ENCODE peak calls at places on chromosomes 11 and 22, in ten cellular contexts. V is right atrium auricular region, S is fibroblast of lung, F is tibial nerve, N is dorsolateral prefrontal cortex, T is aorta, P is lower lobe of right lung, G is body of pancreas, A is GM23248, J is left ventricle myocardium inferior. K is an unnamed sample.

GRCh38 chr11:57982763-57983162 is 40.9 kb upstream of the OR9Q1 start:
- DNase-seq in V (no peak), S (no peak), F (no peak), N (no peak), T (no peak), P (no peak), G (no peak), A (no peak), J (no peak), K (no peak)

GRCh38 chr11:91795139-91795887 is 429.3 kb upstream of the FAT3 start:
- DNase-seq in V (no peak), S (peak; percentile 61), F (no peak), N (no peak), T (no peak), P (no peak), G (no peak), A (no peak), J (no peak), K (no peak)

GRCh38 chr22:41648431-41648830 is 27.3 kb downstream of the XRCC6 start:
- DNase-seq in V (no peak), S (no peak), F (no peak), N (no peak), T (no peak), P (no peak), G (no peak), A (no peak), J (no peak), K (no peak)

GRCh38 chr11:62127941-62128770 is 4.3 kb downstream of the INCENP start:
- DNase-seq in V (no peak), S (no peak), F (no peak), N (no peak), T (peak; percentile 67), P (no peak), G (no peak), A (no peak), J (no peak), K (no peak)

GRCh38 chr22:20080776-20081654 is 974 bp downstream of the DGCR8 start:
- DNase-seq in V (no peak), S (peak; percentile 57), F (no peak), N (peak; percentile 46), T (peak; percentile 79), P (peak; percentile 51), G (peak; percentile 51), A (peak; percentile 90), J (no peak), K (peak; percentile 80)

GRCh38 chr22:38310518-38311330 is 6.5 kb downstream of the CSNK1E start:
- DNase-seq in V (peak; percentile 63), S (no peak), F (no peak), N (no peak), T (no peak), P (no peak), G (no peak), A (peak; percentile 57), J (no peak), K (peak; percentile 80)

GRCh38 chr11:113153847-113154246 is 160.5 kb upstream of the TTC12 start:
- DNase-seq in V (no peak), S (no peak), F (no peak), N (no peak), T (no peak), P (no peak), G (no peak), A (no peak), J (no peak), K (no peak)

GRCh38 chr11:116173506-116173905 is 599.3 kb downstream of the BUD13 start:
- DNase-seq in V (no peak), S (no peak), F (no peak), N (no peak), T (no peak), P (no peak), G (no peak), A (no peak), J (no peak), K (no peak)

GRCh38 chr11:69459848-69460539 is 21.5 kb upstream of the LINC01488 start:
- DNase-seq in V (no peak), S (no peak), F (no peak), N (no peak), T (no peak), P (peak; percentile 12), G (no peak), A (no peak), J (no peak), K (peak; percentile 11)

GRCh38 chr11:69453151-69453550 is 28.3 kb upstream of the LINC01488 start:
- DNase-seq in V (no peak), S (no peak), F (no peak), N (no peak), T (no peak), P (peak; percentile 23), G (no peak), A (no peak), J (no peak), K (peak; percentile 6)

GRCh38 chr11:69455969-69456368 is 25.5 kb upstream of the LINC01488 start:
- DNase-seq in V (no peak), S (no peak), F (no peak), N (no peak), T (no peak), P (peak; percentile 14), G (no peak), A (no peak), J (no peak), K (peak; percentile 28)

GRCh38 chr11:69454018-69454417 is 27.4 kb upstream of the LINC01488 start:
- DNase-seq in V (no peak), S (no peak), F (no peak), N (no peak), T (no peak), P (no peak), G (no peak), A (no peak), J (no peak), K (no peak)

GRCh38 chr11:69456712-69457111 is 24.8 kb upstream of the LINC01488 start:
- DNase-seq in V (no peak), S (no peak), F (no peak), N (no peak), T (no peak), P (peak; percentile 14), G (no peak), A (no peak), J (no peak), K (no peak)
- H3K4me3 ChIP-seq in V (no peak overlapping the region), S (no peak overlapping the region), F (no peak overlapping the region), N (no peak overlapping the region), T (no peak overlapping the region), P (no peak overlapping the region), G (no peak overlapping the region), A (no peak overlapping the region), J (no peak overlapping the region), K (no peak overlapping the region)

DNA sequence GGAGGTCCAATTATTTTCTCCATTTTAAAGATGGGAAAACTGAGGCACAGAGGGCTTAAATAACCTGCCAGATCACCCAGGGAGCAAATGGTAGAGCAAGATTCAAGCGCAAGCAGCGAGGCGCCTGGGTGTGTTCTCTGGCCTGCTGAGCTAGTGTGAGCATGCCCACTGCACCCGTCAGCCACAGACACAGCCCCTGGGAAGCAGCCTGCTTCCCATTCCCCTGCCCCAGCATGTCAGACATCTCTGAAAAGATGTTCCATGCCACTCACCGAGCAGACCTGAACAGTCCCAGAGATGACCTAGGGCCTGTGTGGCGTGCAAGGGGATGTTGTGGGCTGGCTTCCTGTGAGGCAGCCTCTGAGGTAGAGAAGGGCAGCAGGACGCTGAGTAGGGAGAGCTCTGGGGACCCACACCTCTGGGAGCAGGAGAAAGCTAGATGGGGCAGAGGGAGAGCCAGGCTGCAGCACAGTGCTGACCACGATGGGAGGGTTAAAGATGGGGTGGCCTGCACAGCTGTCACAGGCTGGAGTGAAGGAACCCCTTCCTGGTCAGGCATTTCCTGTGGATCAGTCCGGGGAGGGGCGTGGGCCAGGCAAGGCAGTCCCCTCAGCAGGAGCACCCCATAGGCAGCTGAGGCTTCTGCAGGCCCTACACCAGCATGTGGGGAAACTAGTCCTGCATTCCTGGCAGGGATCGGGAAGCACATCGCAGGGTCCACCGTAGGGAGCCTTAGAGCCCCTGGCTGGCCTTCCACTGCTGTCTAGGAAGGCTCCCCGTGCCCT is 101.4 kb downstream of the GALNT18 start:
- DNase-seq in V (no peak), S (no peak), F (no peak), N (no peak), T (no peak), P (no peak), G (no peak), A (no peak), J (no peak), K (no peak)
- H3K27ac ChIP-seq in V (no peak overlapping the region), S (no peak overlapping the region), F (no peak overlapping the region), N (no peak overlapping the region), T (no peak overlapping the region), P (no peak overlapping the region), G (no peak overlapping the region), A (no peak overlapping the region), J (no peak overlapping the region), K (no peak overlapping the region)

GRCh38 chr11:134052395-134052987 is 16.4 kb upstream of the JAM3 start:
- DNase-seq in V (no peak), S (no peak), F (no peak), N (no peak), T (peak; percentile 50), P (no peak), G (no peak), A (peak; percentile 26), J (no peak), K (no peak)

GRCh38 chr11:134048028-134048427 is 20.8 kb upstream of the JAM3 start:
- DNase-seq in V (no peak), S (no peak), F (no peak), N (peak; percentile 44), T (peak; percentile 21), P (no peak), G (no peak), A (peak; percentile 57), J (no peak), K (no peak)

GRCh38 chr11:134049303-134049702 is 19.6 kb upstream of the JAM3 start:
- DNase-seq in V (no peak), S (no peak), F (no peak), N (peak; percentile 13), T (peak; percentile 47), P (no peak), G (no peak), A (no peak), J (no peak), K (no peak)

GRCh38 chr11:134052988-134053945 is 15.6 kb upstream of the JAM3 start:
- DNase-seq in V (no peak), S (no peak), F (no peak), N (no peak), T (peak; percentile 56), P (no peak), G (no peak), A (peak; percentile 71), J (no peak), K (no peak)

DNA sequence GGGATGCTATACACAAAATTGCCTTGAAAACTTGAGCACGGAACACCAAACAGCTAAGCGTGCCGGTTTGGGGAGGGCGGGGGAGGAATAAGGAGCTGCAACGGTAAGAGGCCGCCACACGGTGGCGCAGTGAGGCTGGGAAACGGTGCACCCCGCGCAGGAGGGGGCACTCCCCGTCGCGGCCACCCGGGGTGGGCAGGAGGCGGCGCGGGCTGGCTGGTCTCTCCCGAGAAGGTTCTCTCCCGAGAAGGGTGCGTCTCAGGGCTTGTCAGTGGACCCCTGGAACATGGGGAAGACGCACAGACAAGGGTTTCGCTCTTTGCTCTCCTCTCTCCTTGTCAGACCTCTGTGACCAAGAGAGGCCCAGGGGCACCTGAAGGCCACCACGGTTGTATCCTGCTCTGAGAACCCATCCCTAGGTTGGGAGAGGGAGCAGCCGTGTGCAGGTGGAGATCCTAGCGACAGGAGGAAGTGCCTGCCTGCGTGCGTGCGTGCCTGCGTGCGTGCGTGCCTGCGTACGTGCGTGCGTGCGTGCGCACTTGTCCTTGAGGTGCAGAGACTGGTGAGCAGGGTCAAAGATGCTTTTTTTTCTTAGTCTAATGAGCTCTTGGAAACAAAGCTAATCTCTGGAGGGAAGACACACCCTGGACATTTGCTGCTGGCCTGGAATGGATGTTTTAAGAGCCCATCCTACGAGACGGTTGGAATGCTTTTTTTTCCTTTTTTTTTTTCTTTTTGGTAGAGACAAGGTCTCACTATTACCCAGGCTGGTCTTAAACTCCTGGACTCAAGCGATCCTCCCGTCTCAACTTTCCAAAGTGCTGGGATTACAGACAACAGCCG is 18.1 kb upstream of the JAM3 start:
- DNase-seq in V (no peak), S (peak; percentile 56), F (peak; percentile 64), N (peak; percentile 85), T (peak; percentile 94), P (peak; percentile 84), G (peak; percentile 85), A (peak; percentile 80), J (peak; percentile 71), K (peak; percentile 73)
- H3K4me3 ChIP-seq in V (no peak overlapping the region), S (no peak overlapping the region), F (peak overlapping the region; percentile 20), N (peak overlapping the region; percentile 38), T (no peak overlapping the region), P (peak overlapping the region; percentile 48), G (no peak overlapping the region), A (peak overlapping the region; percentile 52), J (peak overlapping the region; percentile 54), K (no peak overlapping the region)

DNA sequence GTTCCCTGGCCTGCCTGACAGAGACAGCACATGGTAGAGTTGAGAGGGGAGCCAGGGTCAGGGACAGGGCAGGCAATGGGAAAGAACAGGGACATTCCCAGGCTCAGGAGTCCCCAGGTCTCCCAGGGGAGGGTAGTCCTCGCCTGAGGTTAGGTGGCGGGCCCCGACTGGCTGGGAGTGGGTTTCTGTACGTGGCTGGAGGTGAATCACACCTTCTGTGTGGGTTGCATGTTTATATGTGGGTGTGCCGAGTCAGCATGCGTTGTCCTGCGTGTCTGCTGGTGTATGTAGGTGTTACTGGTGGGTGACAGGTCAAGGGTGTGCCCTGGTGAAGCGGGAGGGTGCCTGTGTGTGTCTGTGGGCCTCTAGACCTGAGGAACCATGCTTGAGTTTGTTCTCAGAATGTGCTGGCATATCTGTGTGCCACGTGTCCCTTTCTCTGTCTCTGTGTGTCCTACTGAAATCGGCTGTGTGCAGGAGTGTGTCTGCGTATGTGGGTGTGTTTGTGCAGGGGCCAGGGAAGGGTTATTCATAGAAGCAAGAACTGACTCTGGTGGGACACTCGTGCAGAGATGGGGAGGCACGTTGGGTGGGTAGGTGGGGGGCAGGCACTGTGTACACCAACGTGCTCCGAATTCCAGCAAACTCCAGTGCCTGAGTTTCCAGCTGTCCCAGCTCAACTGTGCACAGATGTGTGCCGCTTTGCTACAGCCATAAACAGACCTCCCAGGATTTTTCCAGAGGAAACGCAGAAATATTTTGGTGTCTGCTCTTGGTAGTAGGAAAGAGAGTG is 23.8 kb upstream of the OAF start:
- DNase-seq in V (no peak), S (no peak), F (no peak), N (peak; percentile 58), T (peak; percentile 65), P (no peak), G (peak; percentile 47), A (peak; percentile 58), J (no peak), K (peak; percentile 53)
- H3K27ac ChIP-seq in V (peak overlapping the region; percentile 74), S (no peak overlapping the region), F (peak overlapping the region; percentile 89), N (peak overlapping the region; percentile 54), T (no peak overlapping the region), P (peak overlapping the region; percentile 49), G (peak overlapping the region; percentile 89), A (peak overlapping the region; percentile 14), J (peak overlapping the region; percentile 91), K (peak overlapping the region; percentile 69)